ENCODE peak calls at places on chromosome 17, in four cellular contexts. U is pancreas; Z is suprapubic skin; L is CD8-positive, alpha-beta memory T cell. G is an unnamed sample.
A peak's percentile ranks its signal among the peaks of the same experiment; 100 is the strongest.

GRCh38 chr17:38590988-38591758 is 14.6 kb downstream of the SRCIN1 start:
- DNase-seq in Z (no peak), L (no peak), U (no peak), G (no peak)

GRCh38 chr17:55750750-55751641 is at the start of gene PCTP:
- DNase-seq in L (peak; percentile 60), U (peak; percentile 90), Z (peak; percentile 96), G (peak; percentile 98)

GRCh38 chr17:13601317-13601775 is 383 bp downstream of the HS3ST3A1 start:
- DNase-seq in Z (no peak), U (no peak), L (no peak), G (no peak)

GRCh38 chr17:12402963-12403622 is 262.6 kb upstream of the MYOCD start:
- DNase-seq in Z (no peak), U (no peak), L (no peak), G (no peak)

GRCh38 chr17:77308768-77309726 is 168.3 kb downstream of the SEC14L1 start:
- DNase-seq in U (no peak), Z (peak; percentile 85), L (no peak), G (no peak)

GRCh38 chr17:11356371-11356770 is 115.4 kb downstream of the SHISA6 start:
- DNase-seq in Z (no peak), U (no peak), L (no peak), G (no peak)

GRCh38 chr17:36921131-36921851 is 16.0 kb upstream of the LHX1 start:
- DNase-seq in Z (no peak), U (no peak), L (no peak), G (no peak)

GRCh38 chr17:17749921-17750320 is 68.7 kb downstream of the RAI1 start:
- DNase-seq in Z (no peak), U (peak; percentile 57), L (peak; percentile 20), G (no peak)

GRCh38 chr17:8382052-8382879 is 727 bp downstream of the RPL26 start:
- DNase-seq in Z (no peak), L (no peak), U (no peak), G (no peak)

GRCh38 chr17:16991349-16992009 is 19.6 kb upstream of the TNFRSF13B start:
- DNase-seq in Z (peak; percentile 87), L (peak; percentile 72), U (peak; percentile 67), G (no peak)

GRCh38 chr17:81966343-81967243 is 5.6 kb upstream of the NOTUM start:
- DNase-seq in Z (no peak), L (no peak), U (no peak), G (no peak)

GRCh38 chr17:33888455-33888854 is 366.6 kb upstream of the CCL2 start:
- DNase-seq in Z (no peak), U (no peak), L (no peak), G (no peak)

GRCh38 chr17:285751-286422 is 66.7 kb downstream of the RPH3AL start:
- DNase-seq in Z (peak; percentile 37), L (no peak), U (no peak), G (peak; percentile 38)

GRCh38 chr17:18247613-18248001 is 10.9 kb downstream of the FLII start:
- DNase-seq in Z (no peak), U (no peak), L (no peak), G (no peak)

GRCh38 chr17:81810892-81811704 is 7.1 kb downstream of the GCGR start:
- DNase-seq in U (no peak), L (no peak), Z (no peak), G (no peak)

GRCh38 chr17:80270836-80271235 is 10.2 kb downstream of the RNF213 start:
- DNase-seq in Z (no peak), U (no peak), L (no peak), G (no peak)

GRCh38 chr17:56623383-56623782 is 29.9 kb downstream of the NOG start:
- DNase-seq in L (no peak), Z (no peak), U (no peak), G (no peak)

GRCh38 chr17:74085434-74085833 is 118.0 kb upstream of the RPL38 start:
- DNase-seq in Z (no peak), U (no peak), L (no peak), G (no peak)

GRCh38 chr17:74512041-74512440 is 19.2 kb downstream of the CD300LB start:
- DNase-seq in U (no peak), Z (no peak), L (no peak), G (no peak)

GRCh38 chr17:38868968-38869646 is 751 bp upstream of the LASP1 start:
- DNase-seq in L (peak; percentile 71), U (peak; percentile 83), Z (peak; percentile 95), G (peak; percentile 97)

GRCh38 chr17:33385713-33386112 is 92.6 kb upstream of the ASIC2 start:
- DNase-seq in L (no peak), Z (no peak), U (no peak), G (no peak)

GRCh38 chr17:54967621-54968258 is 714 bp downstream of the COX11 start:
- DNase-seq in L (no peak), U (no peak), Z (no peak), G (no peak)

DNA sequence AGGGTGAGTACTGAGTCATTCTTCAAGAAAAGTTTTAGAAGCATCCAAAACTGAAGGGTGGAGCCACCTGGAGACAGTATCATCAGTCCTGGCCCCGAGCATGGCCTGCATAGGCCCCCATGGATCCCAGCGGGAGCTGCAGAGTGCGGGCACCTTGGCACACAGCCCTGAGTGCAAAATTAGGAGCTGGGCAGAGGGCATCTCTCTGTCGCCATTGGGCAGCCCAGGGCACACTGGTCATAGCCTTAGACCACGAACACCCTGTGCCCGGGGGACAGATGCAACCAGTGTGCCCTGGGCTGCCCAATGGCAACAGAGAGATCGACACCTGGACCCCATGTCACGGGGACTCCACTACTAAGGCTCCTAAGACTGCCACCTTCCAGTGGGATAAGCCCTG is 14.6 kb downstream of the MAPT start:
- DNase-seq in Z (no peak), L (no peak), U (no peak), G (no peak)
- H3K27me3 ChIP-seq in Z (peaks cover 14% of the 10 kb centered on the region), L (no peaks in the 10 kb centered on the region), U (no peaks in the 10 kb centered on the region), G (no peaks in the 10 kb centered on the region)

GRCh38 chr17:49460401-49460800 is 34.7 kb upstream of the NGFR start:
- DNase-seq in U (no peak), L (no peak), Z (no peak), G (no peak)
- H3K27me3 ChIP-seq in U (no peaks in the 10 kb centered on the region), L (peaks cover 7% of the 10 kb centered on the region), Z (peaks cover 56% of the 10 kb centered on the region), G (no peaks in the 10 kb centered on the region)

GRCh38 chr17:78719630-78720298 is 62.3 kb downstream of the CYTH1 start:
- DNase-seq in L (no peak), Z (no peak), U (no peak), G (no peak)
- H3K27me3 ChIP-seq in L (no peaks in the 10 kb centered on the region), Z (no peaks in the 10 kb centered on the region), U (no peaks in the 10 kb centered on the region), G (no peaks in the 10 kb centered on the region)

DNA sequence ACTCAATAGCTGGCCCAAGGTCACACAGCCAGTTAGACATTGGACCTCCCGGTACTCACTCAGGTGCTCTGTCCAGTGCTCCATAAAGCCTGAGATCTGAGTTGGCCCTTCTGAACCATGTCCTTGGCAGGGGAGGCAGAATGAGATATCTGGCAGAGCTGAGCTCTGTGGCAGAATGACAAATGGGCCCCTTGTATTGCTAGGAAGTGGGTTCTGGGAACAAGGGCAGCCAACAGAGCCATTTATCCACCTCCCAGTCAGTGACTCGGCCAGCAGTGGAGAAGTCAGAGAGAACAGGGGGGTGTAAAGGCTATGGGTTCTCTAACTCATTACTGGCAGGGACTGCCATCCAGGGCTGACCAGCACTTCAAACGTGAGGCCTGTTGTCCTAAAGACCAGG is 117.1 kb upstream of the NLRP1 start:
- DNase-seq in L (no peak), U (no peak), Z (no peak), G (no peak)
- H3K27me3 ChIP-seq in L (no peaks in the 10 kb centered on the region), U (no peaks in the 10 kb centered on the region), Z (peaks cover 48% of the 10 kb centered on the region), G (no peaks in the 10 kb centered on the region)

GRCh38 chr17:35745246-35745645 is 7.8 kb downstream of the GAS2L2 start:
- DNase-seq in U (no peak), Z (no peak), L (no peak), G (no peak)

GRCh38 chr17:35745749-35746320 is 7.2 kb downstream of the GAS2L2 start:
- DNase-seq in L (no peak), Z (no peak), U (no peak), G (no peak)

GRCh38 chr17:35747540-35748017 is 5.5 kb downstream of the GAS2L2 start:
- DNase-seq in L (peak; percentile 64), U (peak; percentile 59), Z (peak; percentile 78), G (peak; percentile 82)

GRCh38 chr17:35748323-35748960 is 4.6 kb downstream of the GAS2L2 start:
- DNase-seq in U (peak; percentile 25), L (no peak), Z (no peak), G (no peak)

DNA sequence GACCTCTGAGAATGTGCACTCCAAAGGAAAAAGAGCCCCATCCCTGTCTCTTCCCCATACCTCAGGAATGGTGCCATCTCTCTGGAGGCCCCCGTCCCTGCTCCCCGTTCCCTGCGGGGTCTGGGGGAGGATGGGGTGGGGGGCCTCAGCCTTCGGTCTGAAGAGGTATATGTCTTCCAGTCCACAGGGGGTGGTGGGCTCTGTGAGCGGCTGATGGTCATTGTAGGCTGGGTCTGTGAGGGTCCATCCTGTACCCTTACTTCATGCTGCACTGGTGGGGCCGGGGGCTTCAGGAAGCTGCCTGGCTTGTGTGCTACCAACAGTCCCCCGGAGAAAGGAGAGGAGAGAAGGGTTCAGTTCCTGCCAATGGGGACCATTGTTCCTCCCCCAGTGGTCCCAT is 6.1 kb downstream of the GAS2L2 start:
- DNase-seq in L (no peak), U (no peak), Z (no peak), G (no peak)
- H3K27me3 ChIP-seq in L (peaks cover 44% of the 10 kb centered on the region), U (no peaks in the 10 kb centered on the region), Z (peaks cover 50% of the 10 kb centered on the region), G (peaks cover 8% of the 10 kb centered on the region)

GRCh38 chr17:6420173-6420641 is 14.7 kb downstream of the AIPL1 start:
- DNase-seq in L (no peak), Z (no peak), U (no peak), G (no peak)
- H3K27me3 ChIP-seq in L (no peaks in the 10 kb centered on the region), Z (peaks cover 32% of the 10 kb centered on the region), U (no peaks in the 10 kb centered on the region), G (no peaks in the 10 kb centered on the region)

G was measured in ascending aorta.